ENCODE peak calls at places on chromosome 14, in nine cellular contexts. A is mucosa of descending colon, S is ascending aorta, U is AG09309, V is lower leg skin, K is fibroblast of lung, J is fibroblast of pulmonary artery, B is suprapubic skin, O is astrocyte of the spinal cord. C is an unnamed sample.

GRCh38 chr14:56059054-56059453 is 59.2 kb upstream of the PELI2 start:
- DNase-seq in A (no peak), S (no peak), K (peak; percentile 63), U (no peak), O (no peak), J (peak; percentile 34), B (no peak), V (no peak), C (no peak)

GRCh38 chr14:102005336-102005735 is 41.0 kb downstream of the DYNC1H1 start:
- DNase-seq in J (no peak), K (no peak), O (no peak), U (no peak), S (no peak), V (no peak), B (no peak), A (no peak), C (no peak)

GRCh38 chr14:102086346-102086971 is 385 bp downstream of the HSP90AA1 start:
- DNase-seq in U (no peak), A (peak; percentile 57), O (peak; percentile 60), K (peak; percentile 74), B (no peak), V (peak; percentile 87), J (peak; percentile 63), S (peak; percentile 67), C (no peak)

GRCh38 chr14:71119832-71120231 is 212.6 kb downstream of the PCNX1 start:
- DNase-seq in V (no peak), S (no peak), O (no peak), K (no peak), U (no peak), J (no peak), A (no peak), B (no peak), C (no peak)

GRCh38 chr14:50318031-50318626 is 6.0 kb downstream of the DMAC2L start:
- DNase-seq in J (peak; percentile 74), S (no peak), B (no peak), A (no peak), K (peak; percentile 78), O (peak; percentile 55), U (peak; percentile 29), V (no peak), C (no peak)

GRCh38 chr14:36625436-36625835 is 36.2 kb upstream of the PAX9 start:
- DNase-seq in O (no peak), B (no peak), U (no peak), V (no peak), S (no peak), J (no peak), A (no peak), K (no peak), C (no peak)

GRCh38 chr14:71550367-71550766 is 381.9 kb upstream of the RGS6 start:
- DNase-seq in V (no peak), B (no peak), S (no peak), J (no peak), U (no peak), K (no peak), A (no peak), O (no peak), C (no peak)

GRCh38 chr14:96852823-96853422 is 55.7 kb downstream of the VRK1 start:
- DNase-seq in B (no peak), S (no peak), K (peak; percentile 81), O (peak; percentile 64), A (peak; percentile 22), V (no peak), J (peak; percentile 82), U (peak; percentile 25), C (peak; percentile 5)

GRCh38 chr14:55701638-55702037 is 121.6 kb downstream of the KTN1 start:
- DNase-seq in K (peak; percentile 5), S (no peak), B (no peak), V (no peak), U (no peak), O (peak; percentile 43), A (no peak), J (peak; percentile 16), C (no peak)

GRCh38 chr14:59294662-59294992 is 106.2 kb downstream of the DAAM1 start:
- DNase-seq in U (peak; percentile 62), V (no peak), S (no peak), J (peak; percentile 80), O (peak; percentile 79), K (peak; percentile 50), B (no peak), A (no peak), C (no peak)

GRCh38 chr14:59254146-59254910 is 65.9 kb downstream of the DAAM1 start:
- DNase-seq in S (peak; percentile 77), K (peak; percentile 98), A (peak; percentile 77), J (peak; percentile 94), B (peak; percentile 69), V (peak; percentile 87), O (peak; percentile 97), U (no peak), C (peak; percentile 95)

GRCh38 chr14:24141030-24141880 is at the start of gene EMC9:
- DNase-seq in S (peak; percentile 100), A (peak; percentile 100), O (peak; percentile 100), K (peak; percentile 99), V (peak; percentile 100), B (peak; percentile 100), J (peak; percentile 99), U (peak; percentile 95), C (peak; percentile 94)
- TF ChIP-seq CTCF in S (peak; percentile 74), A (peak; percentile 64), O (peak; percentile 23), K (peak; percentile 34), V (no peak), B (peak; percentile 78), J (peak; percentile 36), U (peak; percentile 43), C (peak; percentile 56)

DNA sequence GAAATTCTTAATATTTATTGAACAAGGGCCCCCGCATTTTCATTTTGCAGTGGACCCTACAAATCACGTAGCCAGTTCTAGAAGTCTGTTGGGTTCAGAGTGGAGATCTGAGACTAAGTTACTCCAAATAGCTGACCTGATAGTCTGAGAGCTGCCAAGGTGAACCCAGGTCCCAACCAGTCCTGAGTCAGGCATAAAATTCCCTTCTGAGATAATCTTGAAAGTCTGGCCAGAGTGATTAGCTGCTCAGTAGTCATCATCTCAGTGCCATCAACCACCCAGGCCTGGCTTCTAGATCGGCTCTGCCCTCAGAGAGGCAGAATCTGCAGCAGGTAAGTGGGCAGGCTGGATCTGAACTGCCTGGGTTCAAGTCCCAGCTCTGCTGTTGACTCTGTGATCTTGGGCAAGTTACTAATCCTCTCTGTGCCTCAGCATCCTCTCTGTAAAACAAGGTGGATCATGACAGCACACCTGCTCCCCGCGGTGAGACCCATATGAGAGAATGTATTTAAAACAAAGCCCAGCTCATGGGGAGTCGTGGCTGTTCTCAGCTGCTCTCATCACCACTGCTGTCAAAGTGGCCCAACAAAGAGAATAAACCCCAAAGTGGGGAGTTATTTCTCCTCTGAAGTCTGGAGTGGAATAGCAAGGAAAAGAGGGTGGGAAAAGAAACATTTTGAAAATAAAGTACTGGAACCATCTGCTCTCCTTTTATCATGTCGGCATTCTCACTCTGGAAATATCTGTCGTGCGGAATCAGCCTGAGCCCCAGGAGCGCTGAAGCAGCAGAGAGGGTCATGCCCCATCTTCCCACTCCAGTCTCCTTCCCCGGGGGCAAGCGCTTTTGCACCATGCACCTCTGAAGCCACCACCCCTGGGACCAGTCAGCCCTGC is 193.3 kb downstream of the DPF3 start:
- DNase-seq in U (no peak), S (no peak), V (no peak), K (no peak), A (no peak), J (no peak), B (no peak), O (no peak), C (no peak)
- H3K4me3 ChIP-seq in U (no peak overlapping the region), S (no peak overlapping the region), V (no peak overlapping the region), K (no peak overlapping the region), A (no peak overlapping the region), J (no peak overlapping the region), B (no peak overlapping the region), O (no peak overlapping the region), C (no peak overlapping the region)

GRCh38 chr14:103333754-103334643 is at the start of gene EIF5:
- DNase-seq in U (peak; percentile 93), S (peak; percentile 100), O (peak; percentile 99), A (peak; percentile 99), B (peak; percentile 100), V (peak; percentile 100), K (peak; percentile 99), J (peak; percentile 99), C (peak; percentile 89)
- TF ChIP-seq CTCF in U (peak; percentile 19), S (peak; percentile 56), O (peak; percentile 20), A (no peak), B (peak; percentile 16), V (no peak), K (no peak), J (no peak), C (peak; percentile 12)

DNA sequence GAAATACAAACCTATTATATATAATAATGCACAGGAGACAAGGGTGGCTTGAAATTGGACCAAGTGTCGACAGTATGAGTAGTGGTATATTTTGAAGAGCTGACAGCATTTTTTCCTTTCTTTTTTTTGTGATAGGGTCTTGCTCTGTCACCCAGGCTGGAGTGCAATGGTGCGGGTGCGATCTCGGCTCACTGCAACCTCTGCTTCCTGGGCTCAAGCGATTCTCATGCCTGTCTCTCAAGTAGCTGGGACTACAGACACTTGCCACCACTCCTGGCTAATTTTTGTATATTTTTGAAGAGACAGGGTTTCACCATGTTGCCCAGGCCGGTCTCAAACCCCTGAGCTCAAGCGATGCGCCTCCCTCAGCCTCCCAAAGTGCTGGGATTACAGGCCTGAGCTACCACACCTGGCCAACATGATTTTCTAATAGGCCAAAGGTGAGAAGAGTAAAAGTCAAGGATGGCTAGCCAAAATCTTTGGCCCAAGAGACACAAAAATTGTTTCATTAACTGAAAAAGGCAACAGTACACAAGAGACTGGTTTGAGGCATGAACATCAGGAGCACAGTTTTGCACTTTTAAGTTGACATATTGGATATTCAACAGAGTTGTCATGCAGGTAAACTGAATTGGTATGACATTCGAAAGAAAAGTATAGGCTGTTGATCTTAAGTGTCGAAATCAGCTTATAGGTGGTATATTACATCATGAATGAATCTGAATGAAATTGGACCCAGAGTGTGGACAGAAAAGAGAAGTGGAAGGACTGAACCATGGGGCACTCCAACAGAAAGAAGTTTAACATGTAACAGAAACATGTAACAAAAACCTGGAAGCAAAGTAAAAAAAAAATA is 12.5 kb downstream of the HNRNPC start:
- DNase-seq in B (no peak), O (no peak), S (no peak), V (no peak), J (no peak), U (no peak), A (no peak), K (no peak), C (no peak)
- H3K4me3 ChIP-seq in B (no peak overlapping the region), O (no peak overlapping the region), S (no peak overlapping the region), V (no peak overlapping the region), J (no peak overlapping the region), U (no peak overlapping the region), A (no peak overlapping the region), K (no peak overlapping the region), C (no peak overlapping the region)

GRCh38 chr14:69812725-69813124 is 15.7 kb upstream of the SLC10A1 start:
- DNase-seq in S (no peak), J (no peak), O (no peak), A (no peak), V (peak; percentile 37), B (no peak), U (no peak), K (no peak), C (no peak)
- TF ChIP-seq CTCF in S (no peak), J (no peak), O (no peak), A (no peak), V (no peak), B (no peak), U (no peak), K (no peak), C (no peak)